ENCODE peak calls at places on chromosomes 6 and 20, in five cellular contexts. F is ovary, G is tibial artery, I is thoracic aorta, O is GM23338. R is an unnamed sample.

GRCh38 chr20:47204008-47204745 is 152.3 kb downstream of the ZMYND8 start:
- DNase-seq in O (no peak), G (no peak), F (no peak), I (no peak), R (no peak)

GRCh38 chr6:170003027-170003426 is 251.6 kb downstream of the ERMARD start:
- DNase-seq in F (no peak), I (no peak), O (no peak), G (no peak), R (no peak)

GRCh38 chr20:20860078-20860806 is 147.8 kb upstream of the RALGAPA2 start:
- DNase-seq in F (peak), I (peak), G (peak), O (peak), R (peak)

GRCh38 chr6:35008858-35009257 is 119.8 kb downstream of the ANKS1A start:
- DNase-seq in O (no peak), F (no peak), I (no peak), G (no peak), R (no peak)

GRCh38 chr6:124780621-124781020 is 181.6 kb upstream of the RNF217 start:
- DNase-seq in G (no peak), O (no peak), I (no peak), F (no peak), R (no peak)

GRCh38 chr6:168420084-168420483 is 20.9 kb upstream of the SMOC2 start:
- DNase-seq in O (no peak), I (no peak), F (no peak), G (no peak), R (peak)

GRCh38 chr6:116152620-116153019 is 26.7 kb upstream of the COL10A1 start:
- DNase-seq in G (no peak), F (no peak), I (no peak), O (no peak), R (no peak)

GRCh38 chr6:20542927-20543602 is 8.8 kb downstream of the CDKAL1 start:
- DNase-seq in O (no peak), I (no peak), F (no peak), G (no peak), R (no peak)

GRCh38 chr20:38805502-38805957 is at the start of gene PPP1R16B:
- DNase-seq in F (no peak), O (peak), I (no peak), G (no peak), R (no peak)

GRCh38 chr20:63543733-63544132 is 3.8 kb downstream of the SRMS start:
- DNase-seq in G (no peak), F (no peak), I (no peak), O (no peak), R (no peak)

GRCh38 chr6:39181333-39181732 is 47.9 kb downstream of the KCNK5 start:
- DNase-seq in I (no peak), O (no peak), G (no peak), F (no peak), R (no peak)

GRCh38 chr6:44263357-44264100 is 1.8 kb downstream of the NFKBIE start:
- DNase-seq in G (no peak), I (no peak), O (peak), F (no peak), R (no peak)

GRCh38 chr6:133787859-133788505 is 100.9 kb upstream of the TCF21 start:
- DNase-seq in I (no peak), F (no peak), G (no peak), O (no peak), R (no peak)

GRCh38 chr6:11011787-11012234 is 32.3 kb downstream of the ELOVL2 start:
- DNase-seq in G (no peak), O (peak), F (no peak), I (no peak), R (no peak)

GRCh38 chr6:70398783-70399730 is 14.3 kb upstream of the FAM135A start:
- DNase-seq in O (no peak), F (no peak), G (no peak), I (no peak), R (no peak)

GRCh38 chr6:56660374-56660730 is 17.7 kb upstream of the DST start:
- DNase-seq in F (no peak), I (no peak), G (no peak), O (no peak), R (no peak)

GRCh38 chr6:56661298-56661697 is 18.6 kb upstream of the DST start:
- DNase-seq in O (peak), F (no peak), I (no peak), G (no peak), R (no peak)

GRCh38 chr6:56656466-56656865 is 13.8 kb upstream of the DST start:
- DNase-seq in O (no peak), I (no peak), F (no peak), G (no peak), R (no peak)

GRCh38 chr6:56657364-56657763 is 14.7 kb upstream of the DST start:
- DNase-seq in G (no peak), F (no peak), I (no peak), O (no peak), R (no peak)

DNA sequence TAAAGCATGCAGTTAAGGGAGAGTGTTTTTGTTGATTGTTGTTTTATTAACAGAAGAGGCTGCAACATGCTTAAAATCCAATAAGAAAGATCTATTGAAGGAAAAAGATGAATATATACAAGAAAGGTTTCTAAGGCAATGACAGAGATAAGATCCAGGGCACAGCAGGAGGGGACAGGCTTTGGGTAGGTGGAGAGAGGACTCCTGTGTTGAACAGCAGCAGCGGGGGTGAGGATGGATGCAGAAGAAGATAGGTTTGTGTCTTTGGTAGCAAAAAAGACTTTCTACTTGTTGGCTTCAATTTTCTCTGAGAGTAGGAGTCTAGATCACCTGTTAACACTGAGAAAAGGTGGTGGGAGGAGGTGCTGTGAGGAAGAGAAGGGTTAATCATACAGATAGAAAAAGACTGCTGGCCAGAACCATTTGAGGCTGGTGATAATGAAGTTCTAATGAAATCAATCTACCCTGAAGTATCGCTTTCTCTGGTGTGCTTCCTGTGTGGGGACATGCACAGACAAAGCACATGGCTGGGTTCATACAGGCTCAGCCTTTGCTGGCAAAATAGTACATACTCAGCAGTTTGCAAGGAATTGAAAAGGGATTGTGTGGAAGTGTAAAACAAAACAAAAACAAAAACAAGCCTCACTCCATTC is 17.2 kb upstream of the DST start:
- DNase-seq in G (no peak), I (no peak), O (no peak), F (no peak), R (no peak)
- H3K27ac ChIP-seq in G (no peak), I (no peak), O (peak), F (no peak), R (no peak)

GRCh38 chr6:149855040-149855654 is 9.0 kb downstream of the LRP11 start:
- DNase-seq in I (no peak), G (no peak), F (no peak), O (no peak), R (no peak)

GRCh38 chr6:149857541-149857940 is 6.6 kb downstream of the LRP11 start:
- DNase-seq in O (no peak), G (no peak), I (no peak), F (no peak), R (no peak)

GRCh38 chr6:149854532-149854931 is 9.6 kb downstream of the LRP11 start:
- DNase-seq in O (no peak), I (no peak), G (no peak), F (no peak), R (no peak)

GRCh38 chr6:149856256-149856994 is 7.7 kb downstream of the LRP11 start:
- DNase-seq in O (no peak), G (no peak), I (no peak), F (no peak), R (no peak)

DNA sequence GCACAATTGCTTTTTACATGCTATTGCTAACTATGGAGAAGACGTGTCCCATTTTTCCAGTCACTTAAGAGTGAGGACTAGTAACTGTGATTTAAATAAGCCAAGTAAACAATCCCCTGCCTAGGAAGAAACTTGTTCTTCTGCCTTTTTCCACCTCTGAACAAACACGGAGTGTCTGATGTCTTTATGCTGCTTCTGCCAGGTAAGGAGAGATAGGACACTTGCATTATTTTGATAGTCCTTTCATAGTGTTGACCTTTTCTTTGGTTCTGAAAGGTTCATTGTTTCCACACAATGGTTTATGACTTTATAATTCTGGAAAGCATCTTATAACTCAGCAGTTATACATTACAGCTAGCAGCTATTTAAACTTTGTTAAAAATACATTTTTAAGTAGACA is 8.4 kb downstream of the LRP11 start:
- DNase-seq in I (no peak), G (no peak), F (no peak), O (no peak), R (no peak)
- H3K4me3 ChIP-seq in I (no peak), G (no peak), F (no peak), O (no peak), R (no peak)

DNA sequence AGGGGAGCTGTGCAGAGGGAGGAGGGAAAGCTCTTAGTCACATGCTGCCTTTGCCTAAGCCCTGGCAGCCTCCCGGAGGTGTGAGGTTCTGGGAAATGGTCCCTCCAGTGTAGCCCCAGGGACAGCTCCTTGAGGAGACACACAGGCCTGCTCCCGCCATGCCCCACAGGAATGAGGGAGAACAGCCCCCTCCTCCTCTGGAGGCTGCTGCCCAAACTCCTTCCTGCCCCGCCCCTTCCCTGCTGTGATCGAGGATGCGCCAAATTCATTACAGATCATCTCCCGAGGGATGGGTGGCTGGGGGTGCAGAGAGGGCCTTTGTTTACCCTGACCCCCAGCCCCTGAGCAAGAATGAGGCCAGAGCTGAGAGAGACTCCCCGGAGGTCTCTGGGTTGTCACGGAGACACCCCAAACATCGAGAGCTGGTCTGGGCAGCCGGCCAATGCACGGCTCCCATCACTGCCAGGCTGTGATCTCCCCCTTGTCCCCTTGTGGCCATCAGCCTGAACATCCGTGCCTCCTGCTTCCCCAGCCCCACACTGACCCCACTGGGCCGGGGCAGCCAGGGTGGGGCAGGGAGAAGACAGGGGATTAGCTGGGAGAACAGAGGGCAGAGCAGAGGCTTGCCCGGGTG is 8.4 kb downstream of the CYP21A2 start:
- DNase-seq in F (peak), G (peak), O (peak), I (no peak), R (no peak)
- TF ChIP-seq CTCF in F (no peak), G (no peak), O (peak), I (no peak), R (no peak)

GRCh38 chr6:157990321-157991066 is 8.8 kb downstream of the SYNJ2 start:
- DNase-seq in O (no peak), F (no peak), G (no peak), I (no peak), R (peak)

GRCh38 chr6:157988700-157989063 is 7.0 kb downstream of the SYNJ2 start:
- DNase-seq in I (no peak), F (no peak), O (no peak), G (no peak), R (no peak)

GRCh38 chr6:157989541-157990289 is 8.1 kb downstream of the SYNJ2 start:
- DNase-seq in O (peak), G (no peak), I (no peak), F (peak), R (no peak)

GRCh38 chr6:157993076-157993475 is 11.4 kb downstream of the SYNJ2 start:
- DNase-seq in F (no peak), I (no peak), G (no peak), O (no peak), R (no peak)

GRCh38 chr6:157991067-157991432 is 9.4 kb downstream of the SYNJ2 start:
- DNase-seq in O (no peak), F (no peak), G (no peak), I (no peak), R (no peak)
- H3K27ac ChIP-seq in O (no peak), F (no peak), G (peak), I (no peak), R (no peak)

GRCh38 chr6:85130743-85131142 is 319.1 kb upstream of the NT5E start:
- DNase-seq in O (no peak), I (no peak), F (no peak), G (no peak), R (no peak)

GRCh38 chr6:85132091-85132490 is 317.8 kb upstream of the NT5E start:
- DNase-seq in G (no peak), F (no peak), O (no peak), I (no peak), R (no peak)

GRCh38 chr6:85127179-85127498 is 322.7 kb upstream of the NT5E start:
- DNase-seq in G (no peak), F (no peak), I (no peak), O (no peak), R (no peak)

GRCh38 chr6:85127696-85128225 is 322.1 kb upstream of the NT5E start:
- DNase-seq in I (no peak), G (no peak), O (no peak), F (no peak), R (no peak)

GRCh38 chr6:85129881-85130280 is 320.0 kb upstream of the NT5E start:
- DNase-seq in O (no peak), I (no peak), G (no peak), F (no peak), R (no peak)
- H3K4me3 ChIP-seq in O (no peak), I (no peak), G (no peak), F (no peak), R (no peak)

DNA sequence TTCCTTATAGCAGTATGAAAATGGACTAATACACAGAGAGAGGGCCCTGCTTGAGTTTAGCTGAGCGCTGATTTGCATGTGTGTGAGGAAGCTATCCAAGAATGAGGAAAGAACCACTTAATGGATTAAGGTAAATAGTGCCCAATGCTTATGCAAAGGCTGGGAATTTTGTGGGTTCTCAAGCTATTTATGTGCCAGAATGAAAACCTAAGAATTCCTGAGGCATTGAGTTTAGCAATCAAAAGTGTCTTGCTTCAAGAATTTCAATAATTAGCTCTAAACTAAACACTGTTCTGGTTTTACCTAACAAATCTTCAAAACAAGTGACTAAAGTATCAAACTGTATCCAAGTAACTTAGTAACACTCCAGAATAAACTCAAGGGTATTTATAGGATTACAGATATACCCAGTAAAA is 7.0 kb upstream of the OR14J1 start:
- DNase-seq in I (no peak), O (peak), G (no peak), F (no peak), R (no peak)
- TF ChIP-seq CTCF in I (no peak), O (no peak), G (no peak), F (no peak), R (no peak)

GRCh38 chr20:62472343-62473199 is 3.2 kb downstream of the GATA5 start:
- DNase-seq in G (no peak), F (no peak), I (no peak), O (no peak), R (no peak)

GRCh38 chr20:62474585-62475026 is 1.2 kb downstream of the GATA5 start:
- DNase-seq in O (no peak), I (no peak), F (no peak), G (no peak), R (no peak)

GRCh38 chr20:62473717-62474584 is 1.8 kb downstream of the GATA5 start:
- DNase-seq in F (no peak), O (peak), I (no peak), G (no peak), R (no peak)

GRCh38 chr20:62472020-62472342 is 3.8 kb downstream of the GATA5 start:
- DNase-seq in O (no peak), I (no peak), G (no peak), F (no peak), R (no peak)

DNA sequence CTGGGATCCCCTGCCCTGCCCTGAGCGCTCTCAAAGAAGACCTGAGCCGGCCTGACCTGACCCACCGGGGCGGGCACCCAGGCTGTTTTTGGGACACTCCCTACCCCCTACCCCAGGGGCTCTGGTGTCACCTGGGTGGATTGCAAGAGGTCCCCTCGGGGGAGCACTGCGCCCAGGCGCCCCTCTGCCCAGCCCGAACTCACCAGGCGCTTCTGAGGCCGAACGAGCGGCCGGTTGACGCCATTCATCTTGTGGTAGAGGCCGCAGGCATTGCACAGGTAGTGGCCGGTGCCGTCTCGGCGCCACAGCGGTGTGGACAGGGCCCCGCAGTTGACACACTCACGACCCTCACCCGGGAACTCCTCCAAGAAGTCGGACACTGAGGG is 2.6 kb downstream of the GATA5 start:
- DNase-seq in F (no peak), I (no peak), O (no peak), G (no peak), R (no peak)
- H3K27ac ChIP-seq in F (no peak), I (no peak), O (no peak), G (no peak), R (no peak)

GRCh38 chr20:32111287-32111686 is 1.8 kb downstream of the TM9SF4 start:
- DNase-seq in F (no peak), O (no peak), I (no peak), G (no peak), R (no peak)

GRCh38 chr20:32109392-32110172 is at the start of gene TM9SF4:
- DNase-seq in I (peak), F (peak), G (peak), O (peak), R (peak)

GRCh38 chr20:32111763-32112162 is 2.2 kb downstream of the TM9SF4 start:
- DNase-seq in I (no peak), F (no peak), O (no peak), G (peak), R (no peak)

GRCh38 chr20:32110173-32110704 is 725 bp downstream of the TM9SF4 start:
- DNase-seq in G (no peak), I (no peak), F (no peak), O (no peak), R (no peak)

GRCh38 chr20:32110727-32111126 is 1.2 kb downstream of the TM9SF4 start:
- DNase-seq in O (no peak), G (no peak), I (no peak), F (no peak), R (no peak)
- H3K4me3 ChIP-seq in O (peak), G (peak), I (peak), F (peak), R (peak)